ENCODE peak calls at places on chromosome 21, in six cellular contexts. Y is Karpas-422; V is mesendoderm; Q is CD8-positive, alpha-beta memory T cell; B is IMR-90; A is heart right ventricle. E is an unnamed sample. For H3K4me1, the result is how much of the 10 kb centered on the place peaks cover.

GRCh38 chr21:46455575-46456385 is 2.9 kb upstream of the DIP2A start:
- DNase-seq in Y (no peak), V (peak), Q (no peak), B (peak), A (no peak), E (no peak)

GRCh38 chr21:45136927-45137611 is 62.7 kb downstream of the ADARB1 start:
- DNase-seq in Y (peak), V (peak), Q (peak), B (peak), A (peak), E (peak)

GRCh38 chr21:29721242-29721641 is 218.6 kb downstream of the GRIK1 start:
- DNase-seq in Y (no peak), V (no peak), Q (no peak), B (no peak), A (no peak), E (no peak)

GRCh38 chr21:29520146-29520545 is 221.4 kb downstream of the BACH1 start:
- DNase-seq in Y (no peak), V (no peak), Q (no peak), B (no peak), A (no peak), E (no peak)

GRCh38 chr21:45507888-45508508 is 34.2 kb downstream of the SLC19A1 start:
- DNase-seq in Y (no peak), V (no peak), Q (no peak), B (no peak), A (no peak), E (no peak)

GRCh38 chr21:32423846-32424535 is 11.5 kb downstream of the EVA1C start:
- DNase-seq in Y (no peak), V (no peak), Q (no peak), B (no peak), A (no peak), E (no peak)

GRCh38 chr21:45952974-45953373 is 28.6 kb upstream of the COL6A1 start:
- DNase-seq in Y (no peak), V (no peak), Q (no peak), B (no peak), A (no peak), E (no peak)

GRCh38 chr21:32991299-32991850 is 34.4 kb upstream of the OLIG2 start:
- DNase-seq in Y (no peak), V (no peak), Q (no peak), B (no peak), A (no peak), E (no peak)

GRCh38 chr21:14120091-14120734 is 90.5 kb downstream of the LIPI start:
- DNase-seq in Y (peak), V (peak), Q (no peak), B (peak), A (peak), E (peak)

GRCh38 chr21:14548751-14549150 is 2.6 kb upstream of the SAMSN1 start:
- DNase-seq in Y (no peak), V (no peak), Q (no peak), B (no peak), A (no peak), E (no peak)

DNA sequence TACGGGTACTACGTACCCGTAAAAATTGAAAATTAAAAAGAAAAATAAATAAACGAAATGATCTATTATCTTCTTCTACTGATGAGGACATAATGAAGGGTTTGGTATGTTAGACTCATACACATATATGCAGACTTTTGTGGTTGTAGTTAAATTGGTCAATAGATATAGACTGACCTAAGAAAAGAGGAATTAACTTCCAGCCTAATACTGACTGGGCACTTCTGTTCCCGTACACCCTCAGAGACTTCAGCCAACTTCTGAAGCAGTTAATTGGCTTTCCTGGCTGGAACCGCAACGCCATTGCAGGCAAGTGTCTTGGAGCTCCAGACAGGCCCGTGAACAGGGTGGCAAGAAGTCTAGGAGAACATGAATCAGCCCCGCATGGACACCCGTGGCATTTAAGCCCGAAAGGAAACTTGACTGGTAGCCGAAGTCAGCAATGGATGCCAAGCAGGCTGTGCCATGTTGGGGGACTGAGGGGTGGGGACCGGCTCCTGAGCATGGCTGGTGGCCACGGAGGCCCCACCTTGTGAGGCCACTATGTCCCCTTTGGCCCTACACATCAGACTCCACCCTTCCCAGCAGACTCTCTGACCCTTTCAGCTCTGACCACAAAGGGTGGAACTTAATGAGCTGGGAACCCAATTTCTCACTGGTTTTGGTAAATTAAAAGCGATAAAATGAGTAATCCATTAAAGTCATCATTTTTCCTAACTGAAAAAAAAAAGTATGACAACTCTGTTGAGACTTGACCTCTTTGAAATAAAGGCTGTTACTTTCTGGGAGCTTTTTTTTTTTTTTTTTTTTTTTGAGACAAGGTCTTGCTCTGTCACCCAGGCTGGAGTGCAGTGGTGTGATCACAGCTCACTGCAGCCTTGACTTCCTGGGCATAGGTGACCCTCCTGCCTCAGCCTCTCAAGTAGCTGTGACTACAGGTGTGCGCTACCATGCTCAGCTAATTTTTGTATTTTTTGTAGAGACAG is 54.2 kb downstream of the RUNX1 start:
- DNase-seq in Y (no peak), V (no peak), Q (no peak), B (no peak), A (no peak), E (no peak)
- H3K4me1 ChIP-seq in Y (under half), V (under half), Q (half or more), B (under half), A (under half), E (under half)

GRCh38 chr21:39316729-39317128 is 3.3 kb upstream of the BRWD1 start:
- DNase-seq in Y (peak), V (no peak), Q (no peak), B (no peak), A (no peak), E (no peak)

GRCh38 chr21:39316062-39316461 is 2.6 kb upstream of the BRWD1 start:
- DNase-seq in Y (peak), V (no peak), Q (no peak), B (no peak), A (no peak), E (no peak)

GRCh38 chr21:39317134-39318090 is 4.0 kb upstream of the BRWD1 start:
- DNase-seq in Y (peak), V (no peak), Q (no peak), B (no peak), A (no peak), E (no peak)

GRCh38 chr21:39314155-39315027 is 959 bp upstream of the BRWD1 start:
- DNase-seq in Y (peak), V (peak), Q (peak), B (peak), A (peak), E (peak)

DNA sequence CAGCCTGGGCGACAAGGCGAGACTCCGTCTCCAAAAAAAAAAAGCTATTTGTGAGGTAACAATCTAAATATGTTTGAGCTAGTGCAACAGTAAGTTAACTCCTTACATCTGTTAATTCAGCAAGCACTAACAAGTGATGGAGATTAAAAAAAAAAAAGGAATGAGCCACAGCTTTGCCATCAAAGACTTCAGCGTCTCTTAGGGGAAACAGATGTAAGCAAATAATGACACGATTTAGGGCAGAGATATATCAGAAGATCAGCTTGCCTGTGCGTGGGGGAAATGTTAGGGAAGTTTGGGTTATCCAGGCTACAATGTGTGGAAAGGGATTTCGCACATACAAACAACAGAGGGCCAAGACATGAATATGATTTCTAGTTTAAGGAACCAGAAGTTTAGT is 2.2 kb upstream of the BRWD1 start:
- DNase-seq in Y (peak), V (no peak), Q (no peak), B (no peak), A (no peak), E (no peak)
- H3K4me1 ChIP-seq in Y (half or more), V (under half), Q (under half), B (under half), A (under half), E (under half)

GRCh38 chr21:41373769-41374168 is 11.9 kb downstream of the MX2 start:
- DNase-seq in Y (no peak), V (no peak), Q (peak), B (no peak), A (no peak), E (no peak)
- H3K4me1 ChIP-seq in Y (under half), V (under half), Q (under half), B (under half), A (under half), E (under half)

GRCh38 chr21:42373908-42374455 is 7.6 kb upstream of the TFF1 start:
- DNase-seq in Y (no peak), V (no peak), Q (no peak), B (no peak), A (no peak), E (no peak)
- H3K4me1 ChIP-seq in Y (under half), V (under half), Q (under half), B (under half), A (under half), E (under half)

DNA sequence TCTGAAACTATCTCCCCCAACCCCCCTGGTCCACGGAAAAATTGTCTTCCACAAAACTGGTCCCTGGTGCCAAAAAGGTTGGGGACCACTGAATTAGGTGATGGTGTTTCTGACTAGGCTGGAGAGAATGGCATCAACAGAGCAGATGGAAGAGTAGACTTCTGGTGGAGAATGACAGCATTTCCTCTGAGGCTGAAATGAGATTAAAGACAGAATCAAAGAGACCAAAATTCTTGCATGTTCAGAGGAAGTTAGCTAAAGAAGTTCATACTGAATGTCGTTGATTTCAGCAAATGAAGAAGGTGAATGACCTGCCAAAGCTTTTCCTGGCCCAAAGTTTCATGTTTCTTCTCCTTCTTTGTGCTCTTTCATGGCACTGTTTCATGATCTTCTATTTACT is 188.2 kb upstream of the RUNX1 start:
- DNase-seq in Y (no peak), V (no peak), Q (no peak), B (no peak), A (no peak), E (no peak)
- H3K4me1 ChIP-seq in Y (under half), V (under half), Q (under half), B (under half), A (under half), E (under half)

GRCh38 chr21:42426424-42426823 is 22.7 kb downstream of the UBASH3A start:
- DNase-seq in Y (no peak), V (no peak), Q (no peak), B (no peak), A (no peak), E (no peak)
- H3K4me1 ChIP-seq in Y (under half), V (under half), Q (half or more), B (under half), A (under half), E (under half)

DNA sequence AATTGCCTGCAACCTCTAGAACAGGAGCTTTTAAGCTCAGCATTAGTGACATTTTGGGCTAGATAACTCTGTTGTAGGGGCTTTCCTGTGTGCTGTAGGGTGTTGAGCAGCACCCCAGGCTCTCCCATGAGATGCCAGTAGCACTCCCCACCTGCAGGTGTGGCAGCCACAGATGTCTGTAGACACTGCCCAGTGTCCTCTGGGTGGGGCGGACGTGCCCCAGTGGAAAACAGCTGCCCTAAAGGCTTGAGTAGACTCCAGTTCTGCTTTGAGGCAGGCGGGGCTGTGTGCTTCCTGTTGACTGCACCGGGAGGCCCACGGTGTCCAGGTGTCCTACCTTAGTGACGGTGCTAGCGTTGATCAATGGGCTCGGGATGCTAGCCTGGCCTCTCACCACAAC is 16.9 kb upstream of the PWP2 start:
- DNase-seq in Y (no peak), V (no peak), Q (peak), B (no peak), A (no peak), E (no peak)
- H3K4me1 ChIP-seq in Y (under half), V (under half), Q (half or more), B (under half), A (under half), E (under half)

GRCh38 chr21:26001356-26001755 is 169.2 kb downstream of the APP start:
- DNase-seq in Y (peak), V (no peak), Q (no peak), B (no peak), A (no peak), E (no peak)
- H3K4me1 ChIP-seq in Y (under half), V (under half), Q (under half), B (under half), A (under half), E (half or more)

GRCh38 chr21:31352841-31353240 is 8.8 kb upstream of the TIAM1 start:
- DNase-seq in Y (no peak), V (no peak), Q (no peak), B (no peak), A (no peak), E (no peak)
- H3K4me1 ChIP-seq in Y (under half), V (under half), Q (under half), B (under half), A (under half), E (under half)

GRCh38 chr21:36856643-36857042 is 109.8 kb downstream of the HLCS start:
- DNase-seq in Y (no peak), V (no peak), Q (no peak), B (no peak), A (no peak), E (no peak)

GRCh38 chr21:36861595-36861883 is 104.9 kb downstream of the HLCS start:
- DNase-seq in Y (no peak), V (no peak), Q (no peak), B (peak), A (no peak), E (no peak)

GRCh38 chr21:36860736-36861594 is 105.5 kb downstream of the HLCS start:
- DNase-seq in Y (no peak), V (peak), Q (no peak), B (peak), A (no peak), E (no peak)

GRCh38 chr21:36859744-36860501 is 106.5 kb downstream of the HLCS start:
- DNase-seq in Y (peak), V (peak), Q (no peak), B (peak), A (peak), E (peak)

DNA sequence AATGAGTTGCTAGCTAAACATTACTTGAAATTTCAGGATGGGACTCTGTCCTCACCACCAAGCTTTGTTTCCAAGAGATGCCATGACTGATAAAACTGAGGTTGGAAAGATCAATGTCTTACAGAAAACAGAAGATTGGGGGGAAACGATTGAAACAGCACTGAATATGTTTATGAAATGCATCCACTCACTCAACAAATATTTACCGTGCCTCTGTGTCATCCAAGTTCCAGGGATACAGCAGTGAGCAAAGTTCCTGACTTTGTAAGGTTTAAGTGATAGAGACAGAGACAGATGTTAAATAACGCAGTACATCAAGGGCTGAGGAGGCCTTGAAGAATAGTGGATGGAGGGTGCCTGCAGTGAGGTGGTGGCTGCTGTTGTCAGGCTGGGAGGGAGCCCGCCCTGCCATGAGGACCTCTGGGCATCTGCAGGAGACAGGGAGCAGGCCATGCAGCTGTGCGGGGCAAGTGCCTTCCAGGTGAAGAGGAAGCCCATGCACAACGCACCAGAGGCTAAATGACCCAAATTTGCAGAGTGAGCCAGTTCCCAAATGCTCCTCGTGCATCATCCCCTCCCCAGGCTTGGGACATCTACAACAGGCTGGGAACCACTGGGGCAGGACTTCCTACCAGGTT is 108.0 kb downstream of the HLCS start:
- DNase-seq in Y (no peak), V (no peak), Q (no peak), B (peak), A (no peak), E (no peak)
- H3K4me1 ChIP-seq in Y (under half), V (under half), Q (under half), B (under half), A (under half), E (under half)

E was measured in GM23338.